ENCODE peak calls at places on chromosomes 12 and 14, in seven cellular contexts. One of them, this sample, is unnamed.

GRCh38 chr12:7079826-7080125 is 12.5 kb downstream of the C1R start:
- DNase-seq in KBM-7: no peak
- DNase-seq in ACHN: peak
- DNase-seq in tibial artery: no peak
- DNase-seq in left cardiac atrium: no peak
- DNase-seq in esophagus squamous epithelium: no peak
- DNase-seq in renal cortical epithelial cell: peak
- DNase-seq in this sample: no peak

GRCh38 chr14:51604078-51604477 is 47.6 kb upstream of the FRMD6 start:
- DNase-seq in KBM-7: no peak
- DNase-seq in ACHN: no peak
- DNase-seq in tibial artery: no peak
- DNase-seq in left cardiac atrium: no peak
- DNase-seq in esophagus squamous epithelium: no peak
- DNase-seq in renal cortical epithelial cell: peak
- DNase-seq in this sample: no peak

GRCh38 chr12:58818546-58818945 is 101.8 kb downstream of the LRIG3 start:
- DNase-seq in KBM-7: no peak
- DNase-seq in ACHN: no peak
- DNase-seq in tibial artery: no peak
- DNase-seq in left cardiac atrium: no peak
- DNase-seq in esophagus squamous epithelium: no peak
- DNase-seq in renal cortical epithelial cell: no peak
- DNase-seq in this sample: no peak

GRCh38 chr14:61611880-61612630 is 83.3 kb upstream of the HIF1A start:
- DNase-seq in KBM-7: no peak
- DNase-seq in ACHN: no peak
- DNase-seq in tibial artery: no peak
- DNase-seq in left cardiac atrium: no peak
- DNase-seq in esophagus squamous epithelium: no peak
- DNase-seq in renal cortical epithelial cell: no peak
- DNase-seq in this sample: no peak

GRCh38 chr12:90274407-90274806 is 565.8 kb upstream of the ATP2B1 start:
- DNase-seq in KBM-7: no peak
- DNase-seq in ACHN: no peak
- DNase-seq in tibial artery: no peak
- DNase-seq in left cardiac atrium: no peak
- DNase-seq in esophagus squamous epithelium: no peak
- DNase-seq in renal cortical epithelial cell: no peak
- DNase-seq in this sample: peak

GRCh38 chr12:1204581-1205121 is 213.6 kb downstream of the ERC1 start:
- DNase-seq in KBM-7: no peak
- DNase-seq in ACHN: peak
- DNase-seq in tibial artery: no peak
- DNase-seq in left cardiac atrium: no peak
- DNase-seq in esophagus squamous epithelium: no peak
- DNase-seq in renal cortical epithelial cell: no peak
- DNase-seq in this sample: no peak

GRCh38 chr14:39467889-39468524 is 35.8 kb upstream of the FBXO33 start:
- DNase-seq in KBM-7: peak
- DNase-seq in ACHN: peak
- DNase-seq in tibial artery: no peak
- DNase-seq in left cardiac atrium: no peak
- DNase-seq in esophagus squamous epithelium: no peak
- DNase-seq in renal cortical epithelial cell: peak
- DNase-seq in this sample: peak

GRCh38 chr12:96211989-96212388 is 17.8 kb downstream of the ELK3 start:
- DNase-seq in KBM-7: peak
- DNase-seq in ACHN: no peak
- DNase-seq in tibial artery: no peak
- DNase-seq in left cardiac atrium: no peak
- DNase-seq in esophagus squamous epithelium: no peak
- DNase-seq in renal cortical epithelial cell: no peak
- DNase-seq in this sample: no peak

GRCh38 chr14:38197761-38198345 is 9.9 kb upstream of the SSTR1 start:
- DNase-seq in KBM-7: no peak
- DNase-seq in ACHN: no peak
- DNase-seq in tibial artery: no peak
- DNase-seq in left cardiac atrium: no peak
- DNase-seq in esophagus squamous epithelium: no peak
- DNase-seq in renal cortical epithelial cell: no peak
- DNase-seq in this sample: no peak

GRCh38 chr12:69284131-69284530 is 44.8 kb downstream of the CPSF6 start:
- DNase-seq in KBM-7: peak
- DNase-seq in ACHN: peak
- DNase-seq in tibial artery: peak
- DNase-seq in left cardiac atrium: peak
- DNase-seq in esophagus squamous epithelium: no peak
- DNase-seq in renal cortical epithelial cell: peak
- DNase-seq in this sample: peak

GRCh38 chr14:75711796-75712211 is 50.8 kb downstream of the TTLL5 start:
- DNase-seq in KBM-7: no peak
- DNase-seq in ACHN: peak
- DNase-seq in tibial artery: peak
- DNase-seq in left cardiac atrium: peak
- DNase-seq in esophagus squamous epithelium: no peak
- DNase-seq in renal cortical epithelial cell: peak
- DNase-seq in this sample: peak

GRCh38 chr14:38016497-38016896 is 191.2 kb upstream of the SSTR1 start:
- DNase-seq in KBM-7: no peak
- DNase-seq in ACHN: peak
- DNase-seq in tibial artery: no peak
- DNase-seq in left cardiac atrium: no peak
- DNase-seq in esophagus squamous epithelium: no peak
- DNase-seq in renal cortical epithelial cell: no peak
- DNase-seq in this sample: peak

This sample was measured in RKO.